ENCODE peak calls at places on chromosomes 2 and 18, in seven cellular contexts. X is colonic mucosa, R is adipocyte, B is lower lobe of right lung, J is GM23248, Q is cardiac muscle cell, W is Caco-2. T is an unnamed sample.

GRCh38 chr2:36376319-36376765 is 20.8 kb downstream of the CRIM1 start:
- DNase-seq in X (peak), R (peak), B (peak), J (peak), Q (peak), W (no peak), T (no peak)

GRCh38 chr2:191478754-191479679 is 198.9 kb upstream of the NABP1 start:
- DNase-seq in X (peak), R (peak), B (no peak), J (peak), Q (peak), W (peak), T (no peak)

GRCh38 chr2:150911766-150912280 is 349.8 kb downstream of the RBM43 start:
- DNase-seq in X (peak), R (peak), B (peak), J (peak), Q (peak), W (peak), T (no peak)

GRCh38 chr2:96110621-96111256 is 5.6 kb downstream of the ADRA2B start:
- DNase-seq in X (no peak), R (no peak), B (peak), J (no peak), Q (no peak), W (no peak), T (no peak)

GRCh38 chr18:76979111-76979751 is 153.4 kb downstream of the MBP start:
- DNase-seq in X (peak), R (no peak), B (no peak), J (no peak), Q (no peak), W (no peak), T (no peak)

GRCh38 chr2:160440888-160441287 is 52.7 kb downstream of the RBMS1 start:
- DNase-seq in X (no peak), R (no peak), B (no peak), J (peak), Q (no peak), W (no peak), T (no peak)

GRCh38 chr2:160433466-160434172 is 60.0 kb downstream of the RBMS1 start:
- DNase-seq in X (no peak), R (peak), B (no peak), J (no peak), Q (no peak), W (no peak), T (peak)

GRCh38 chr2:64478036-64478435 is 24.1 kb downstream of the LGALSL start:
- DNase-seq in X (no peak), R (no peak), B (no peak), J (no peak), Q (no peak), W (no peak), T (no peak)

GRCh38 chr2:45390433-45390832 is 220.6 kb downstream of the SRBD1 start:
- DNase-seq in X (no peak), R (no peak), B (no peak), J (no peak), Q (no peak), W (no peak), T (no peak)

GRCh38 chr2:119402645-119403560 is 28.8 kb upstream of the TMEM37 start:
- DNase-seq in X (peak), R (no peak), B (no peak), J (no peak), Q (peak), W (no peak), T (no peak)

GRCh38 chr18:57630002-57630758 is 8.5 kb upstream of the NARS1 start:
- DNase-seq in X (peak), R (peak), B (peak), J (peak), Q (peak), W (peak), T (peak)

GRCh38 chr18:57630759-57631660 is 9.4 kb upstream of the NARS1 start:
- DNase-seq in X (no peak), R (no peak), B (no peak), J (peak), Q (no peak), W (no peak), T (no peak)

GRCh38 chr18:57631697-57632096 is 10.1 kb upstream of the NARS1 start:
- DNase-seq in X (no peak), R (no peak), B (no peak), J (no peak), Q (no peak), W (no peak), T (no peak)

GRCh38 chr18:57627488-57627887 is 5.9 kb upstream of the NARS1 start:
- DNase-seq in X (no peak), R (no peak), B (no peak), J (peak), Q (peak), W (no peak), T (no peak)

DNA sequence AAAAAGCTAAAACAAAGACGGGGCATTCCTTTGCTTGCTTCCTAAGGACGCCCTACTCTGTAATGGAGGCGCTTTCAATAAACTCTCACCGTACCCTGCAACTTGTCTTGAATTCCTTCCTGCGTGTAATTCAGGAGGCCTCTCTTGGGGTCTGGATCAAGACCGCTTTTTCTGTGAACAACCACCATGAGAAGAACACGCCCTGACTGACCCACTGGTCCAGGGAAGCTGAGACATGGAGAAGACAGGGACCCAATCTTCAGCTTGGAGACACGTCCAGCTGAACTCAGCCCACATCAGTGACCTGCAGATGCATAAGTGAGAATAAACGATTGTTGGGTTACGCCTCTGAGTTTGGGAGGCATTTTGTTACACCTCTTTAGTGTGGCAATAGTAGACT is 7.8 kb upstream of the NARS1 start:
- DNase-seq in X (no peak), R (no peak), B (no peak), J (no peak), Q (no peak), W (no peak), T (no peak)
- H3K4me3 ChIP-seq in X (no peak), R (peak), B (peak), J (no peak), Q (no peak), W (no peak), T (no peak)

DNA sequence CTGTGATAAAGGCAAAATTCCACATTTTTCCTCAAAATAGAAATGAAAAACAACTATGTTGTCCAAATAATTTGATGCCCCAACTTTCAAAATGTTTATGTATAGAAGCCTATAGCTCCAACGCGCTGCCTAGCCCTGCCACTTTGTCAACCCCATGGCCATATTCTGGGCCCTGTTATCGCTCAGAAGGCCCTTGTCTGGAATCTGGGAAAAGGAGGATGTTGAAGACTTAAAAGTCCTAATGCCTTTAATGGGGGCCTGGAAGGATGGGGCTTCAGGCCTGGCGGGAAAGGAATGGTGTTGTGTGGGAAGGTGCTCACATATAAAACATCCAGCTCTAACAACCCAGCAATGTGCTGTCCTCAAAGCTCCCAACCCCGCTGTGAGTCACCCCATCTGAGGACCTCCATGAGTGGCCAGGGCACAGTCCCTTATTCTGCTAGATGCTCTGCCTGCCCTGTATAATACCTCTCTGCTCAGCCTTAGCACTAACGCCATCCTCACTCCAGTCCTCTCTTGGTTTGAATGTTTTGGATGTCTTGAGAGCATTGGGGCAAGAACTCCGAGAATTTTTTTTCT is 86.0 kb downstream of the ACSL3 start:
- DNase-seq in X (no peak), R (no peak), B (no peak), J (peak), Q (no peak), W (no peak), T (no peak)
- H3K4me3 ChIP-seq in X (no peak), R (no peak), B (no peak), J (no peak), Q (no peak), W (no peak), T (no peak)

GRCh38 chr2:209358992-209359391 is 64.9 kb upstream of the MAP2 start:
- DNase-seq in X (no peak), R (no peak), B (no peak), J (no peak), Q (no peak), W (no peak), T (no peak)
- H3K4me3 ChIP-seq in X (no peak), R (no peak), B (no peak), J (no peak), Q (no peak), W (no peak), T (no peak)

GRCh38 chr2:47785986-47786385 is 3.0 kb downstream of the MSH6 start:
- DNase-seq in X (no peak), R (no peak), B (no peak), J (no peak), Q (no peak), W (no peak), T (no peak)
- H3K4me3 ChIP-seq in X (no peak), R (no peak), B (no peak), J (no peak), Q (no peak), W (no peak), T (no peak)

GRCh38 chr2:226655871-226656270 is 143.7 kb downstream of the IRS1 start:
- DNase-seq in X (no peak), R (peak), B (peak), J (peak), Q (no peak), W (no peak), T (no peak)
- H3K4me3 ChIP-seq in X (no peak), R (peak), B (no peak), J (no peak), Q (no peak), W (no peak), T (no peak)

GRCh38 chr2:86367501-86367778 is 30.0 kb upstream of the REEP1 start:
- DNase-seq in X (no peak), R (no peak), B (no peak), J (no peak), Q (no peak), W (no peak), T (no peak)

GRCh38 chr2:86366651-86367500 is 29.4 kb upstream of the REEP1 start:
- DNase-seq in X (no peak), R (no peak), B (no peak), J (no peak), Q (no peak), W (no peak), T (no peak)

GRCh38 chr2:86371482-86372002 is 34.1 kb upstream of the REEP1 start:
- DNase-seq in X (no peak), R (no peak), B (no peak), J (no peak), Q (no peak), W (no peak), T (no peak)

GRCh38 chr2:86370579-86370978 is 33.2 kb upstream of the REEP1 start:
- DNase-seq in X (no peak), R (no peak), B (no peak), J (no peak), Q (no peak), W (no peak), T (no peak)

GRCh38 chr2:86368181-86368824 is 30.9 kb upstream of the REEP1 start:
- DNase-seq in X (peak), R (peak), B (peak), J (peak), Q (peak), W (peak), T (no peak)
- H3K4me3 ChIP-seq in X (no peak), R (peak), B (no peak), J (peak), Q (no peak), W (no peak), T (no peak)

GRCh38 chr2:108315408-108316193 is 26.9 kb downstream of the SULT1C2 start:
- DNase-seq in X (peak), R (peak), B (no peak), J (no peak), Q (no peak), W (peak), T (no peak)
- H3K4me3 ChIP-seq in X (no peak), R (no peak), B (no peak), J (no peak), Q (no peak), W (peak), T (no peak)

GRCh38 chr2:149167941-149168340 is 129.4 kb downstream of the LYPD6B start:
- DNase-seq in X (no peak), R (no peak), B (no peak), J (no peak), Q (peak), W (no peak), T (no peak)

GRCh38 chr2:149170911-149171310 is 132.4 kb downstream of the LYPD6B start:
- DNase-seq in X (no peak), R (no peak), B (no peak), J (no peak), Q (no peak), W (no peak), T (no peak)

GRCh38 chr2:149170156-149170555 is 131.7 kb downstream of the LYPD6B start:
- DNase-seq in X (no peak), R (no peak), B (no peak), J (no peak), Q (no peak), W (no peak), T (no peak)

GRCh38 chr2:149166958-149167810 is 128.7 kb downstream of the LYPD6B start:
- DNase-seq in X (no peak), R (no peak), B (no peak), J (no peak), Q (peak), W (no peak), T (peak)

DNA sequence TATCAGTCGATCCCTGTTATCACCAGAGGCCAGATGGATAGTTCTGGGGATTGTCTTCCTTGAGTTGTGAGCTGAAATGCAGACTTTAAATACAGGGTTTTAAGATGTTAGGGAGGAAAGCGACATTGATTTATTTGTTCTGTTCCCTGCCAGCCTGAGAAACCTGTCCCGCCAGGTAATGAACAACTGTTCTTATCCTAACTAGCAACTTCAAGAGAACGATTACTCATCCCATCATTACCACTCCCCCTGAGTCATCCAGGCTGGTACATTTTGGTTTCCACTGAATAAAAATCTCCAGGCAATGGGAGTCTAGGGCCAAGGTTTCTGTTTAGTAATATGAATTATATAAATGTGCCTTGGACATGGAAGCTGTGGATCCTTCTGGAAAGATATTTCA is 131.2 kb downstream of the LYPD6B start:
- DNase-seq in X (peak), R (peak), B (no peak), J (peak), Q (no peak), W (peak), T (peak)
- H3K4me3 ChIP-seq in X (no peak), R (no peak), B (no peak), J (no peak), Q (no peak), W (no peak), T (no peak)

DNA sequence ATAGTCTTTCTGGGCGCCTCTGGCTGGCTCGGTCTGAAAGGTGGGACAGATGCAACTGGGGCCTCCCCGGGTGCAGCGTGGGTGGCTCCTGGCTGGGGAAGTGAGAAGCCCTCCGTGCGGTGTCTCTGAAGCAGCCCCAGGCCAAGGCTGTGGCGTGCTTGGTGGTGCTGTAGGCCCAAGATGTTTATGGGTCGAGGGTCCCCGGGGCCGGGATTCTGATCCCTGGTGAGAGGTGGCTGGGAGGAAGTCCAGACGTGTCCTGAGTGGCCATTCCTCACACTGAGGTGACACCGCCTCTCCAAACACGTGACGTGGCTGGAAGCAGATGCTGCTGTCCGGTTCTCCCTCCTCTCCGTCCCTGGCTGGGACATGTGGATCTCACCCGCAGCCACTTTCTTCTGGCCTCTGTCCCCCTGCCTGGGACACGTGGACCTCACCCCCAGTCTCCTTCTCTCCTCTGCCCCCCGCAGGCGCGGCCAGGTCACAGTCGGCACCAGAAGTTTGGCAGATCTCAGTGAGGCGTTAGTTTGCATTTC is 12.6 kb downstream of the RTP5 start:
- DNase-seq in X (peak), R (no peak), B (no peak), J (peak), Q (no peak), W (peak), T (peak)
- H3K4me3 ChIP-seq in X (peak), R (peak), B (peak), J (peak), Q (peak), W (peak), T (peak)